ENCODE peak calls at places on chromosome X, in ten cellular contexts. U is AG04449, L is foreskin fibroblast, I is esophagus squamous epithelium, K is Peyer's patch, A is AG04450, F is heart left ventricle, H is GM23248, B is cardiac muscle cell, E is tibial nerve. P is an unnamed sample.

GRCh38 chrX:38750551-38750950 is 50.7 kb upstream of the MID1IP1 start:
- DNase-seq in E (no peak), K (no peak), F (no peak), U (no peak), B (no peak), A (no peak), L (no peak), H (no peak), I (no peak), P (no peak)

GRCh38 chrX:141176586-141177451 is at the start of gene LDOC1:
- DNase-seq in U (no peak), H (peak; percentile 70), K (peak; percentile 71), A (peak; percentile 36), E (peak; percentile 56), L (peak; percentile 21), F (peak; percentile 72), I (no peak), B (peak; percentile 86), P (peak; percentile 3)

GRCh38 chrX:43557792-43558191 is 98.3 kb upstream of the MAOA start:
- DNase-seq in A (peak; percentile 8), E (peak; percentile 66), I (no peak), B (peak; percentile 74), L (peak; percentile 20), U (no peak), H (peak; percentile 56), K (peak; percentile 68), F (peak; percentile 22), P (peak; percentile 7)

GRCh38 chrX:39504850-39505259 is 592.9 kb downstream of the BCOR start:
- DNase-seq in K (no peak), B (peak; percentile 58), U (no peak), F (no peak), I (no peak), H (no peak), E (no peak), A (no peak), L (no peak), P (no peak)

GRCh38 chrX:131366387-131366786 is 77.3 kb upstream of the IGSF1 start:
- DNase-seq in F (no peak), L (no peak), U (no peak), I (no peak), B (peak; percentile 33), H (no peak), K (no peak), A (no peak), E (no peak), P (no peak)

GRCh38 chrX:20060961-20061868 is 55.5 kb downstream of the MAP7D2 start:
- DNase-seq in E (no peak), U (no peak), L (no peak), F (no peak), A (no peak), K (peak; percentile 61), H (no peak), I (no peak), B (no peak), P (no peak)

GRCh38 chrX:50799531-50799961 is 14.4 kb downstream of the SHROOM4 start:
- DNase-seq in K (no peak), A (no peak), B (no peak), H (peak; percentile 49), U (peak; percentile 59), L (no peak), F (peak; percentile 18), I (no peak), E (no peak), P (no peak)

GRCh38 chrX:100090931-100091330 is 319.1 kb downstream of the PCDH19 start:
- DNase-seq in K (no peak), B (no peak), L (peak; percentile 12), U (peak; percentile 23), H (peak; percentile 84), E (no peak), I (no peak), A (no peak), F (no peak), P (peak; percentile 34)

DNA sequence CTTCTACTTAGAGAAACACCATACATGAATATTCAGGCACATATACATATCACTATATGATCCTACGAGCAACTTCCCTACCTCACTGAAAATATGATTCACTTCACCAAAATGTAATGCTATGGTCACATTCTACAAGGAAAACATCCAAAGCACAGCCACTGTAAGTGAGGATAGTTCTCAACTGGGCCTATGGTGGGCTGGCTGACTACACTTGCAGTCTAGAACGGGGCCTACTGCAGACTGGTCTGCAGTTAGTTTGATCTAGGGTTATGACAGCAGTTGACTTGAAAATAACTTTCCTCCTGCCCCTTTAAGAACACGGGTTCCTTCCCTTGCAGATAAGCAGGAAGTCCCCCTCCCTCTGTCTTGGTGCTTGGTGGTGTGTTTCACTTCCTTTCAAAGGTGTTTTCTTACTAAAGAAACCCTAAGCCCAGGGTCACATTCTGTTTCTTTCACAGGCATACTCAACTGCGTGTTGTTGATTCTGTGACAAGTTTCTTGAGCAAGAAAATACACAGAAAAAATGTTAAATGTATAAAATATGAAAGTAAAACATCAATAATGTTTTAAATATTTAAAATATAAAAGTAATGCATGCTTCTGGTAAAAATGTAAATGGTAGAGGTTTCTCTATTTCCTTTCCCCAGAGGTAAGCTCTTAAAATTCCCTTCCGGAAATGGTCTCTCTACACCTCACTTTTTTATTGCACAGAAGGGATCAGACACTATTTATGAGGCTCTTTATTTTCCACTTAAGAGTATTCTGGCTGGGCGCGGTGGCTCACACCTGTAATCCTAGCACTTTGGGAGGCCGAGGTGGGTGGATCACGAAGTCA is 18.0 kb upstream of the TMSB4X start:
- DNase-seq in B (no peak), I (no peak), A (no peak), F (no peak), E (no peak), L (no peak), U (no peak), H (peak; percentile 35), K (peak; percentile 78), P (no peak)
- H3K4me3 ChIP-seq in B (no peak overlapping the region), I (no peak overlapping the region), A (no peak overlapping the region), F (no peak overlapping the region), E (no peak overlapping the region), L (no peak overlapping the region), U (no peak overlapping the region), H (no peak overlapping the region), K (no peak overlapping the region), P (no peak overlapping the region)

GRCh38 chrX:107936434-107936730 is 45.8 kb downstream of the TEX13B start:
- DNase-seq in A (no peak), F (no peak), L (no peak), E (no peak), K (no peak), B (no peak), U (no peak), H (no peak), I (no peak), P (no peak)

GRCh38 chrX:107935664-107936433 is 46.3 kb downstream of the TEX13B start:
- DNase-seq in B (peak; percentile 10), L (peak; percentile 4), H (peak; percentile 12), I (no peak), U (no peak), K (no peak), A (no peak), E (no peak), F (no peak), P (no peak)

GRCh38 chrX:107934262-107934661 is 47.9 kb downstream of the TEX13B start:
- DNase-seq in H (peak; percentile 1), U (no peak), L (no peak), K (no peak), F (no peak), A (no peak), I (no peak), B (no peak), E (no peak), P (no peak)

GRCh38 chrX:107940095-107940494 is 42.1 kb downstream of the TEX13B start:
- DNase-seq in B (no peak), U (no peak), E (no peak), H (no peak), L (no peak), K (no peak), F (no peak), I (no peak), A (no peak), P (no peak)

GRCh38 chrX:107935200-107935599 is 47.0 kb downstream of the TEX13B start:
- DNase-seq in F (no peak), I (no peak), A (no peak), H (peak; percentile 43), B (no peak), U (no peak), E (no peak), K (no peak), L (peak; percentile 26), P (no peak)
- H3K4me3 ChIP-seq in F (no peak overlapping the region), I (peak overlapping the region; percentile 38), A (no peak overlapping the region), H (peak overlapping the region; percentile 53), B (no peak overlapping the region), U (no peak overlapping the region), E (no peak overlapping the region), K (no peak overlapping the region), L (peak overlapping the region; percentile 45), P (no peak overlapping the region)

DNA sequence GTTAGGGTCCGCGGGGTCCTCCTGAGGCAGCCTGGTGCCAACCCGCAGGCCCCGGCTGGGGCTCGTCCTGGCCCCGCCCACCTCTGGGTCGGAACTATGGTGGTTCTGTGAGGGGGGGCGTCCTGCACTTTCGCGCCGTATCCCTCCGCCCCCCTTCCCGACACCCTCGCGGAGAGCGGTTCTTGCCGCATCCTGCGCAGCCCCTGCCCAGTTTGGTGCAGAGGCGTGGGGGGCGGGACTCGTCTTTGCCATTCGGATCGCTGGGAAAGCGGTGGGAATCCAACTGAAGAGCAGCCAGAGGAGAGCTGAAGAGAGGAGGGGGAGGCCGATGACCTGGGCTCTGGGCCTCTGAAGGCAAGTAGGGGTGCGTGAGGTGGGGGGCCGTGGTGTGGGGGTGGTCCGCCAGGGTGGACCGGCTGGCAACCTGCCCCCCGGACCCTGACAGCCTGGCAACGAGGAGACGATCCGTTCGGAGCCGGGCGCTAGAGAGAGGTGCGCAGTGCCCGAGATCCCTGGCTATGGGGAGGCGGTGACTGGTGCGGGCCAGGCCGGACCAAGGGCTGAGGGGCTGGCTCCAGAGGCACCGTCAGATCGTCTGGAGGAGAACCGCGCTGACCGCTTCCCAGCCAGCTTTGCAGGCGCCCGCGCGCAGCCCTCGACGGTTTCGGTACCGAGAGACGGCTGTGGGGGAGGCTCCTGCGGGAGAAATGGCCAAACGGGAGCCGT is at the start of gene GPRASP1:
- DNase-seq in F (peak; percentile 69), E (peak; percentile 44), A (no peak), I (peak; percentile 9), B (peak; percentile 57), K (peak; percentile 63), L (peak; percentile 13), H (peak; percentile 59), U (no peak), P (no peak)
- H3K4me3 ChIP-seq in F (peak within 1 kb of the TSS; percentile 63), E (peak within 1 kb of the TSS; percentile 65), A (peak within 1 kb of the TSS; percentile 62), I (peak within 1 kb of the TSS; percentile 60), B (peak within 1 kb of the TSS; percentile 36), K (peak within 1 kb of the TSS; percentile 54), L (peak within 1 kb of the TSS; percentile 59), H (peak within 1 kb of the TSS; percentile 77), U (peak within 1 kb of the TSS; percentile 64), P (peak within 1 kb of the TSS; percentile 67)

GRCh38 chrX:46465203-46465602 is 80.0 kb downstream of the ZNF674 start:
- DNase-seq in B (no peak), U (no peak), I (no peak), L (no peak), F (no peak), K (no peak), E (no peak), A (no peak), H (no peak), P (no peak)

GRCh38 chrX:46459603-46460002 is 85.6 kb downstream of the ZNF674 start:
- DNase-seq in E (no peak), I (no peak), K (no peak), A (no peak), H (no peak), B (no peak), F (no peak), U (no peak), L (no peak), P (no peak)

GRCh38 chrX:46463682-46464081 is 81.5 kb downstream of the ZNF674 start:
- DNase-seq in F (no peak), H (no peak), E (no peak), I (no peak), A (no peak), U (no peak), B (no peak), K (no peak), L (no peak), P (no peak)

GRCh38 chrX:46456125-46456922 is 88.9 kb downstream of the ZNF674 start:
- DNase-seq in A (no peak), E (no peak), I (no peak), F (peak; percentile 26), H (no peak), K (no peak), L (no peak), U (no peak), B (no peak), P (no peak)

DNA sequence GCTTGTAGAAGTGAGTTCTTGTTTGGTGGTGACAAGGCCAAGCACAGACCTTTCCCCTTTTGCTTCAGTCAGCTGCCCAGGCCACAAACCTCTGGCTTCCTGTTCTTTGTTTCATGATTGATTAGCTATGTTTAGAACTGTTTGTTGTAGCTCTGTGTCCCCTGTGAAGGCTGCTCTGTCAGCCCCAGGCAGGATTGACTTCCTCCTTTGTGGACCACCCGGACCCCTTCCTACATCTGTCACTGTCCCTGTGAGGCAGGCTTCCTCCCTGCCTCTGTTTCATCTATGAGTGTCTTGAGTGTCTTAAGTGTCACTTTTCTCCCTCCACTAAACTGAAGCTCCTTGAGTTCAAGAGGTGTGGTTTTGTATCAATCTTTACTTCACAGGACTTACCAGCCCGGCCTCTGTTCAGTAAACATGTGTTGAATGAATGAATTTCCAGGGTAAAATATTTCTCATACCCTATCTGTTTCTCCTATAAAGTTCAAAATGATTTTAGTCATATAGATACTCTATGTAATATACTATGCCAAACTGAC is 83.5 kb downstream of the ZNF674 start:
- DNase-seq in H (no peak), I (no peak), U (no peak), E (no peak), A (no peak), B (no peak), K (no peak), L (no peak), F (no peak), P (no peak)
- H3K4me3 ChIP-seq in H (no peak overlapping the region), I (no peak overlapping the region), U (no peak overlapping the region), E (no peak overlapping the region), A (no peak overlapping the region), B (no peak overlapping the region), K (no peak overlapping the region), L (no peak overlapping the region), F (no peak overlapping the region), P (no peak overlapping the region)

P was measured in AG09309.